ENCODE peak calls at places on chromosomes 7 and 10, in five cellular contexts. U, F, P, I and D are unnamed samples.

GRCh38 chr7:129906700-129907099 is 46.1 kb downstream of the UBE2H start:
- DNase-seq in U (no peak), F (no peak), I (peak), P (peak), D (no peak)

GRCh38 chr7:99447943-99448342 is 9.2 kb downstream of the CPSF4 start:
- DNase-seq in I (no peak), P (no peak), F (no peak), U (no peak), D (no peak)

GRCh38 chr7:23967949-23968599 is 258.1 kb downstream of the STK31 start:
- DNase-seq in P (no peak), F (no peak), U (no peak), I (no peak), D (no peak)

GRCh38 chr7:102425639-102426267 is 7.6 kb upstream of the ORAI2 start:
- DNase-seq in I (no peak), U (peak), F (peak), P (peak), D (peak)

GRCh38 chr10:12214763-12215218 is 18.8 kb downstream of the CDC123 start:
- DNase-seq in P (peak), F (peak), U (peak), I (peak), D (peak)

GRCh38 chr7:1865809-1866255 is 195.8 kb downstream of the ELFN1 start:
- DNase-seq in F (no peak), U (no peak), I (no peak), P (no peak), D (no peak)

GRCh38 chr7:154336295-154336694 is 284.1 kb downstream of the DPP6 start:
- DNase-seq in F (no peak), P (no peak), U (no peak), I (no peak), D (no peak)

GRCh38 chr7:55111007-55111406 is 92.2 kb downstream of the EGFR start:
- DNase-seq in I (peak), U (no peak), P (no peak), F (no peak), D (no peak)

GRCh38 chr7:91656486-91657237 is 223.8 kb downstream of the MTERF1 start:
- DNase-seq in U (no peak), F (no peak), I (peak), P (no peak), D (no peak)
- H3K4me3 ChIP-seq in U (no peak), F (no peak), I (no peak), P (no peak), D (no peak)

DNA sequence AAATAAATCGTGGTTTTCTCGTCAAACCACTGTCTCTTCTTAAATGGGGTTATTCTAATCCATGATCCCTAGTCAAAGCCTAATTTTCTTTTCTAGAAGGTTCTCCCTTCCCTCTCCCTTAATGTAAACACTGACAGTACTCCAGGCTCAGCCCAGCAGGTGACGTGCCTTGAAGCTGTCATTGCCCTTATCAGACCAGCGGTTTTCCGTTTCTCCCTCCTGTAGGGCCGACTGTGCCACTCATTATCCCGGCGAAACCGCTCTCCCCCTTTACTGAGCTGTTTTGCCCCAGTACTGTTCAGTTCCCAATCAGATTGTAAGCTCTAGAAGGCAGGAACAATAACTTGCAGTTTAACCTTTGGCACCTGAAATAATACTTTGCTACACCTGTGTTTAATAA is 153.5 kb upstream of the RHEB start:
- DNase-seq in P (no peak), F (no peak), I (no peak), U (no peak), D (no peak)
- H3K4me3 ChIP-seq in P (no peak), F (no peak), I (no peak), U (no peak), D (no peak)

DNA sequence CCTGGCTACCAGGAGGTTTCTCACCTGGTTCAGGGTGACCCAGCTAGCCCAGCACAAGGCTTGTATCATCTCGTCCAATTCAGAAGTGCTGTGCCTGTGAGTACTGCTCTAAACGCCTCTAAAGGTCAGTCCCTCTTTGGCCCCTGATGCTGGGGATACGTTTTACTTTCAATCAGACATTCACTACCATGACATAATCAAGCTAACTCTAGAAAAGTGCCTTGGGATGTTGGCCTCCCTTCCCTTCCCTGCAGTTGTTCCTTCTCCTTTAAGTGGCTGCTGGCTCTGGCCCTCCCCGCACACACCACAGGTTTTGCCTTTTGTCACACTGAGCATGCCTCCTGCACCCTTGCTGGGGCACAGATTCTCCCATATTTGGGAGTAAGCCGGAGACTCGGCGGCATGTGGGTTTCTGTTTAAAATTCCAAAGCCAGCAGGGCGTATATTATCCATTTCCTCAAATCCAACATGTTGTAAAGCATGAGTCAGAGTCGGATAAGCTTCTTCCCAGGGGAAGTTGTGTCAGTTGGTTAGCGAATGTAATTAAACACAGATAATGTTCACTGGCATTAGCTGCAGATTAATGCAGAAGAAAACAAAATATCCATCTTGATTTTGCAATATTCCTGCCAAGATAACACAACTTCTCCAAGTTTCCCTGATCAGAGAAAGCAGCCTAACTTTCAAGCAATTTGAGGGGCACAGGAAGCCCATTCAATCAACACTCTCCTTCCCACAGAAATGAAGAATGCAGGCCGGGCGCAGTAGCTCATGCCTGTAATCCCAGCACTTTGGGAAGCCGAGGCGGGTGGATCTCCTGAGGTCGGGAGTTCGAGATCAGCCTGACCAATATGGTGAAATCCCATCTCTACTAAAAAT is 31.8 kb upstream of the VCL start:
- DNase-seq in U (no peak), I (peak), P (no peak), F (peak), D (no peak)
- H3K4me3 ChIP-seq in U (peak), I (no peak), P (no peak), F (no peak), D (no peak)

DNA sequence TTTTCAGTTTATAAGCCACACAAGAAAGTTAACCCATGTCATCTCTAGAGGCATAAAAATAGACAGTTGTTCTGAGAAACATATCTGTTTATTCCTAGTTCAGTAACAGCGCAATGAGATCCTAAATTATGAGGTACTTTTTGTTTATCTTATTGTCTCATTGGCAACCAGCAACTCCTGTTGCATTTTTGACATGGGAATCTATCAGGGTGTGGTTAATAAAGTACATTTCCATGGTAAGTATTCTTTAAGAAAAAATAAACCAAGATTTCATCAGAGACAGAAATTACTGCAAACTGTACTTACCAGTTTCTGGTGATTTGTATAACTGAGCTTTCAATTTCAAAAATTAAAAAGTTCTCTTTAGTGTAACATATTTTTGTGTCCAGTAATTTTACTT is 9.0 kb downstream of the FAS start:
- DNase-seq in P (no peak), I (no peak), U (no peak), F (no peak), D (no peak)
- H3K4me3 ChIP-seq in P (no peak), I (peak), U (no peak), F (no peak), D (peak)